ENCODE peak calls at places on chromosomes 6 and 20, in seven cellular contexts. W, S, V, Z, P, J and T are unnamed samples.

GRCh38 chr6:32047855-32048766 is 9.9 kb downstream of the CYP21A2 start:
- DNase-seq in W (peak), S (peak), V (peak), Z (no peak), P (no peak), J (peak), T (peak)

GRCh38 chr20:62501801-62502495 is 26.2 kb upstream of the GATA5 start:
- DNase-seq in W (no peak), S (no peak), V (no peak), Z (no peak), P (no peak), J (peak), T (peak)

GRCh38 chr6:120584111-120584760 is 750.0 kb downstream of the TBC1D32 start:
- DNase-seq in W (no peak), S (no peak), V (no peak), Z (no peak), P (no peak), J (no peak), T (no peak)

GRCh38 chr20:13148961-13149360 is 72.1 kb upstream of the ISM1 start:
- DNase-seq in W (no peak), S (no peak), V (no peak), Z (no peak), P (no peak), J (no peak), T (no peak)

GRCh38 chr6:138162104-138162946 is 586 bp downstream of the ARFGEF3 start:
- DNase-seq in W (no peak), S (peak), V (peak), Z (peak), P (no peak), J (peak), T (peak)

GRCh38 chr6:355809-356208 is 35.7 kb upstream of the IRF4 start:
- DNase-seq in W (no peak), S (no peak), V (no peak), Z (no peak), P (no peak), J (no peak), T (no peak)

GRCh38 chr20:16229813-16230212 is 343.4 kb downstream of the KIF16B start:
- DNase-seq in W (no peak), S (no peak), V (no peak), Z (no peak), P (no peak), J (no peak), T (no peak)

GRCh38 chr20:19008497-19008896 is 194.9 kb downstream of the SCP2D1 start:
- DNase-seq in W (no peak), S (no peak), V (no peak), Z (no peak), P (no peak), J (no peak), T (peak)

GRCh38 chr6:73353636-73354388 is at the start of gene DPPA5:
- DNase-seq in W (no peak), S (no peak), V (no peak), Z (no peak), P (no peak), J (no peak), T (no peak)

GRCh38 chr6:54621285-54621684 is 225.3 kb upstream of the FAM83B start:
- DNase-seq in W (no peak), S (no peak), V (no peak), Z (no peak), P (no peak), J (no peak), T (no peak)